ENCODE peak calls at places on chromosome 12, in eight cellular contexts. U, Z, L, E, J, B, I and A are unnamed samples.

GRCh38 chr12:48015129-48015528 is 10.9 kb upstream of the COL2A1 start:
- DNase-seq in U (no peak), Z (no peak), L (no peak), E (no peak), J (no peak), B (no peak), I (no peak), A (no peak)

GRCh38 chr12:47094804-47095203 is 15.0 kb upstream of the AMIGO2 start:
- DNase-seq in U (no peak), Z (no peak), L (no peak), E (no peak), J (no peak), B (no peak), I (peak; percentile 36), A (no peak)

GRCh38 chr12:84069079-84069661 is 843.4 kb downstream of the SLC6A15 start:
- DNase-seq in U (no peak), Z (no peak), L (peak; percentile 30), E (no peak), J (no peak), B (no peak), I (no peak), A (no peak)

GRCh38 chr12:123085730-123086487 is 65.0 kb downstream of the PITPNM2 start:
- DNase-seq in U (no peak), Z (peak; percentile 81), L (no peak), E (no peak), J (peak; percentile 47), B (no peak), I (peak; percentile 32), A (peak; percentile 95)

GRCh38 chr12:10301103-10301502 is 6.6 kb upstream of the KLRD1 start:
- DNase-seq in U (no peak), Z (no peak), L (no peak), E (no peak), J (no peak), B (no peak), I (no peak), A (no peak)

GRCh38 chr12:75844049-75844448 is 187.5 kb downstream of the PHLDA1 start:
- DNase-seq in U (no peak), Z (no peak), L (no peak), E (no peak), J (no peak), B (no peak), I (no peak), A (no peak)

GRCh38 chr12:130862161-130862560 is 9.7 kb upstream of the RAN start:
- DNase-seq in U (no peak), Z (no peak), L (no peak), E (no peak), J (no peak), B (no peak), I (no peak), A (no peak)

GRCh38 chr12:132789099-132789471 is 27.5 kb upstream of the ANKLE2 start:
- DNase-seq in U (no peak), Z (no peak), L (no peak), E (no peak), J (no peak), B (no peak), I (no peak), A (no peak)

GRCh38 chr12:65826513-65827171 is 2.4 kb downstream of the HMGA2 start:
- DNase-seq in U (no peak), Z (no peak), L (peak; percentile 80), E (no peak), J (no peak), B (peak; percentile 11), I (peak; percentile 59), A (peak; percentile 55)

GRCh38 chr12:111636209-111636928 is 37.3 kb upstream of the ATXN2 start:
- DNase-seq in U (no peak), Z (no peak), L (peak; percentile 57), E (peak; percentile 33), J (peak; percentile 73), B (no peak), I (peak; percentile 79), A (no peak)

GRCh38 chr12:24748326-24748725 is 200.6 kb downstream of the BCAT1 start:
- DNase-seq in U (no peak), Z (no peak), L (no peak), E (no peak), J (no peak), B (no peak), I (no peak), A (no peak)

GRCh38 chr12:116391501-116391900 is 114.0 kb upstream of the MED13L start:
- DNase-seq in U (no peak), Z (no peak), L (no peak), E (no peak), J (no peak), B (no peak), I (no peak), A (no peak)

GRCh38 chr12:30980886-30981662 is 54.5 kb downstream of the TSPAN11 start:
- DNase-seq in U (no peak), Z (no peak), L (no peak), E (no peak), J (no peak), B (no peak), I (no peak), A (no peak)

GRCh38 chr12:89350260-89350659 is 2.0 kb downstream of the DUSP6 start:
- DNase-seq in U (no peak), Z (no peak), L (no peak), E (no peak), J (no peak), B (no peak), I (no peak), A (peak; percentile 23)

GRCh38 chr12:70960484-70960883 is 39.9 kb upstream of the PTPRR start:
- DNase-seq in U (no peak), Z (no peak), L (no peak), E (no peak), J (no peak), B (no peak), I (no peak), A (no peak)

GRCh38 chr12:15276088-15276698 is 46.1 kb upstream of the PTPRO start:
- DNase-seq in U (no peak), Z (no peak), L (peak; percentile 73), E (peak; percentile 59), J (peak; percentile 45), B (no peak), I (peak; percentile 68), A (peak; percentile 78)

GRCh38 chr12:130133851-130134562 is 28.3 kb upstream of the FZD10 start:
- DNase-seq in U (no peak), Z (no peak), L (no peak), E (no peak), J (no peak), B (no peak), I (no peak), A (no peak)

GRCh38 chr12:122051231-122051876 is 27.2 kb upstream of the MLXIP start:
- DNase-seq in U (no peak), Z (no peak), L (peak; percentile 12), E (no peak), J (peak; percentile 40), B (no peak), I (peak; percentile 14), A (no peak)

GRCh38 chr12:3127832-3128231 is 50.7 kb downstream of the TSPAN9 start:
- DNase-seq in U (no peak), Z (no peak), L (peak; percentile 73), E (no peak), J (no peak), B (no peak), I (peak; percentile 68), A (peak; percentile 47)

GRCh38 chr12:57240926-57241555 is 9.9 kb downstream of the STAC3 start:
- DNase-seq in U (no peak), Z (no peak), L (no peak), E (no peak), J (no peak), B (peak; percentile 45), I (no peak), A (no peak)

GRCh38 chr12:57238854-57239554 is 9.5 kb downstream of the SHMT2 start:
- DNase-seq in U (peak; percentile 73), Z (peak; percentile 85), L (peak; percentile 83), E (peak; percentile 93), J (peak; percentile 81), B (peak; percentile 93), I (peak; percentile 87), A (peak; percentile 84)

GRCh38 chr12:57241556-57242310 is 9.3 kb downstream of the STAC3 start:
- DNase-seq in U (no peak), Z (no peak), L (no peak), E (no peak), J (no peak), B (peak; percentile 51), I (no peak), A (no peak)

GRCh38 chr12:57239587-57240068 is 10.1 kb downstream of the SHMT2 start:
- DNase-seq in U (no peak), Z (no peak), L (no peak), E (no peak), J (no peak), B (no peak), I (no peak), A (no peak)

DNA sequence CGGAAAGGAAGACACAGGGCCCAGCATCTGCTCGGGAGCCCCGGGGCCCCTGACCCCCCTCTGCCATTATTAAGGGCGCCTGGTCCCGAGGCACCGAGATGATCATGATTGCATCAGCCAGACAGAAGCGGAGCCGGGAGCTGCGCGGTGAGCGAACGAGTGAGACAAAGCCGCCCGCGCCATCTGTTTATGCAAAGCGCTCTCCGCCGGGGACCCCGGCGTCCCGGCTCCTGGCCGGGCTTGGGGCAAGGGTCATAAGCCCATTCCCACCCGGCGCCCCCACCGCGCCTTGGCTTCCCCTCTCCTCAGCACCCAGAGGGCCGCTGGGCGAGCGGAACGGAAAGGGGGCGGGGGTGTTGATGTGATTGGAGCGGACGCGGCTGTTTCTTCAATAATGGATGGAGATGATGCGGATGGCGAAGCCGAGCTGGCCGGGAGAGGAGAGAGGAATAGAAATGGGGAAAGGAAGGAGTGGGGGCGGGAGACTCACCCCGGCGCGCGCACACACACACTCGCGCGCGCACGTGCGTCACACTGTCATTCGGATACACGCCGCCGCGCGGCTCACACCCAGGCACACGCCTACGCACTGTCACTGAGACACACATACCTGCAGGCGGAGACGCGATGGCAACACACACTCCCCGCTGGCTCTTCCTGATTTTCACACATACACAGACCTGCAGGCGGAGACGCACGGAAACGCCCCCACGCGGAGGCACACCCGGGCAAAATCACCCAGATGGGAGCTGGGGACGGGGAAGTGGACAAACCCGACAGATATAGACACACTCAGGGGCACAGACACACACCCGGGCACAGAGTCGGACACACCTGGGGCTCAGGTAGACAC is 10.7 kb downstream of the STAC3 start:
- DNase-seq in U (peak; percentile 48), Z (peak; percentile 72), L (peak; percentile 47), E (peak; percentile 63), J (no peak), B (peak; percentile 80), I (peak; percentile 35), A (peak; percentile 54)
- TF ChIP-seq CTCF in U (peak; percentile 16), Z (no peak), L (no peak), E (no peak), J (peak; percentile 12), B (no peak), I (no peak), A (no peak)

GRCh38 chr12:49089831-49090773 is 4.5 kb downstream of the DHH start:
- DNase-seq in U (no peak), Z (no peak), L (peak; percentile 43), E (no peak), J (peak; percentile 35), B (peak; percentile 59), I (peak; percentile 51), A (no peak)
- TF ChIP-seq CTCF in U (peak; percentile 29), Z (no peak), L (no peak), E (no peak), J (peak; percentile 6), B (peak; percentile 31), I (peak; percentile 12), A (no peak)

GRCh38 chr12:12398026-12398859 is 41.4 kb downstream of the BORCS5 start:
- DNase-seq in U (no peak), Z (no peak), L (peak; percentile 99), E (no peak), J (peak; percentile 97), B (no peak), I (peak; percentile 98), A (peak; percentile 97)
- TF ChIP-seq CTCF in U (no peak), Z (no peak), L (peak; percentile 40), E (no peak), J (peak; percentile 10), B (no peak), I (peak; percentile 35), A (no peak)

GRCh38 chr12:790253-790563 is 37.8 kb downstream of the WNK1 start:
- DNase-seq in U (no peak), Z (no peak), L (peak; percentile 22), E (no peak), J (no peak), B (no peak), I (no peak), A (no peak)
- TF ChIP-seq CTCF in U (no peak), Z (no peak), L (no peak), E (no peak), J (no peak), B (no peak), I (no peak), A (no peak)